ENCODE peak calls at places on chromosomes 12 and 14, in six cellular contexts. N, P, W, R, B and V are unnamed samples.

GRCh38 chr14:105228562-105228961 is 19.8 kb upstream of the BTBD6 start:
- DNase-seq in N (no peak), P (no peak), W (no peak), R (no peak), B (no peak), V (no peak)

GRCh38 chr12:63093084-63093483 is 57.9 kb downstream of the AVPR1A start:
- DNase-seq in N (no peak), P (no peak), W (no peak), R (no peak), B (no peak), V (no peak)

GRCh38 chr12:56749853-56750252 is 2.3 kb downstream of the PRIM1 start:
- DNase-seq in N (no peak), P (no peak), W (no peak), R (no peak), B (no peak), V (no peak)

GRCh38 chr12:108332791-108333382 is 6.2 kb downstream of the CMKLR1 start:
- DNase-seq in N (no peak), P (no peak), W (no peak), R (peak), B (peak), V (no peak)

GRCh38 chr12:14263742-14264141 is 101.7 kb upstream of the ATF7IP start:
- DNase-seq in N (no peak), P (no peak), W (no peak), R (no peak), B (no peak), V (no peak)

GRCh38 chr12:57909611-57910010 is 31.8 kb upstream of the ATP23 start:
- DNase-seq in N (no peak), P (no peak), W (no peak), R (no peak), B (no peak), V (no peak)

GRCh38 chr12:98373019-98373554 is 142.3 kb upstream of the TMPO start:
- DNase-seq in N (peak), P (no peak), W (no peak), R (no peak), B (no peak), V (peak)

GRCh38 chr14:38256358-38256840 is 506 bp upstream of the CLEC14A start:
- DNase-seq in N (no peak), P (no peak), W (peak), R (no peak), B (no peak), V (no peak)

GRCh38 chr12:129659927-129660326 is 243.9 kb downstream of the TMEM132D start:
- DNase-seq in N (peak), P (no peak), W (no peak), R (no peak), B (peak), V (no peak)

GRCh38 chr14:74963705-74964271 is 8.4 kb upstream of the PGF start:
- DNase-seq in N (peak), P (no peak), W (no peak), R (peak), B (peak), V (no peak)

GRCh38 chr14:62076825-62077660 is 314.8 kb downstream of the SNAPC1 start:
- DNase-seq in N (no peak), P (no peak), W (no peak), R (no peak), B (no peak), V (no peak)

GRCh38 chr14:67622675-67623074 is 3.0 kb downstream of the ARG2 start:
- DNase-seq in N (peak), P (no peak), W (no peak), R (no peak), B (no peak), V (no peak)

GRCh38 chr12:6165418-6165817 is 34.8 kb upstream of the CD9 start:
- DNase-seq in N (peak), P (no peak), W (no peak), R (no peak), B (no peak), V (no peak)

GRCh38 chr14:71961972-71962371 is 29.7 kb downstream of the RGS6 start:
- DNase-seq in N (no peak), P (no peak), W (no peak), R (no peak), B (no peak), V (no peak)

GRCh38 chr14:69069020-69069421 is 83.9 kb downstream of the DCAF5 start:
- DNase-seq in N (peak), P (no peak), W (no peak), R (no peak), B (no peak), V (no peak)

GRCh38 chr14:39972704-39973103 is 540.5 kb upstream of the FBXO33 start:
- DNase-seq in N (no peak), P (no peak), W (no peak), R (no peak), B (no peak), V (no peak)

GRCh38 chr14:24058260-24058950 is 6.6 kb downstream of the CARMIL3 start:
- DNase-seq in N (peak), P (no peak), W (peak), R (peak), B (peak), V (peak)

GRCh38 chr12:114681149-114681849 is 2.7 kb downstream of the TBX3 start:
- DNase-seq in N (peak), P (no peak), W (no peak), R (no peak), B (no peak), V (no peak)

GRCh38 chr14:96965885-96966595 is 168.9 kb downstream of the VRK1 start:
- DNase-seq in N (no peak), P (no peak), W (no peak), R (no peak), B (no peak), V (no peak)

GRCh38 chr12:23099104-23099503 is 474.1 kb downstream of the ETNK1 start:
- DNase-seq in N (no peak), P (no peak), W (no peak), R (no peak), B (no peak), V (no peak)

GRCh38 chr12:1916396-1917171 is 1.9 kb downstream of the CACNA2D4 start:
- DNase-seq in N (no peak), P (peak), W (no peak), R (peak), B (no peak), V (no peak)

GRCh38 chr14:67187210-67187609 is 2.0 kb upstream of the GARIN2 start:
- DNase-seq in N (peak), P (no peak), W (no peak), R (no peak), B (no peak), V (peak)

GRCh38 chr12:100798799-100799198 is 4.2 kb downstream of the ANO4 start:
- DNase-seq in N (peak), P (no peak), W (no peak), R (no peak), B (no peak), V (no peak)

GRCh38 chr14:100787659-100788058 is 38.3 kb upstream of the MEG3 start:
- DNase-seq in N (no peak), P (no peak), W (no peak), R (peak), B (no peak), V (no peak)

GRCh38 chr12:24822121-24822899 is 126.6 kb downstream of the BCAT1 start:
- DNase-seq in N (peak), P (no peak), W (no peak), R (no peak), B (no peak), V (no peak)

GRCh38 chr12:30843211-30843610 is 83.3 kb upstream of the TSPAN11 start:
- DNase-seq in N (no peak), P (no peak), W (no peak), R (no peak), B (no peak), V (no peak)

GRCh38 chr12:56267443-56268071 is 815 bp downstream of the COQ10A start:
- DNase-seq in N (no peak), P (no peak), W (no peak), R (peak), B (no peak), V (no peak)

GRCh38 chr12:113899844-113900471 is 66.2 kb downstream of the RBM19 start:
- DNase-seq in N (no peak), P (no peak), W (no peak), R (no peak), B (no peak), V (no peak)

GRCh38 chr12:2959508-2960431 is 573 bp downstream of the TEAD4 start:
- DNase-seq in N (peak), P (no peak), W (no peak), R (peak), B (no peak), V (peak)

GRCh38 chr12:3267690-3268089 is 190.5 kb downstream of the TSPAN9 start:
- DNase-seq in N (no peak), P (no peak), W (no peak), R (no peak), B (no peak), V (no peak)

GRCh38 chr12:132397934-132398385 is 68.6 kb upstream of the GALNT9 start:
- DNase-seq in N (no peak), P (no peak), W (no peak), R (no peak), B (peak), V (no peak)

GRCh38 chr12:62698701-62699101 is 232.1 kb downstream of the MON2 start:
- DNase-seq in N (peak), P (no peak), W (no peak), R (no peak), B (no peak), V (no peak)